ENCODE peak calls at places on chromosomes 16 and 17, in six cellular contexts. J is IMR-90, L is H9, T is neuronal stem cell, W is mesenchymal stem cell, Q is H1. F is an unnamed sample.

GRCh38 chr16:12613131-12613991 is 190.3 kb downstream of the CPPED1 start:
- DNase-seq in T (no peak), W (no peak), J (peak; percentile 39), Q (no peak), L (peak; percentile 76), F (peak; percentile 82)

GRCh38 chr17:32302860-32303649 is 37.4 kb downstream of the RHBDL3 start:
- DNase-seq in J (no peak), L (peak; percentile 92), Q (peak; percentile 70), W (no peak), T (no peak), F (no peak)

GRCh38 chr17:77723909-77724875 is 234.3 kb upstream of the TNRC6C start:
- DNase-seq in T (no peak), Q (peak; percentile 38), J (no peak), W (no peak), L (peak; percentile 25), F (no peak)

GRCh38 chr16:81821422-81822128 is 42.5 kb downstream of the PLCG2 start:
- DNase-seq in L (no peak), J (no peak), W (no peak), T (no peak), Q (no peak), F (no peak)

GRCh38 chr17:41775394-41776226 is 10.9 kb downstream of the JUP start:
- DNase-seq in T (peak; percentile 43), Q (peak; percentile 58), J (no peak), W (no peak), L (peak; percentile 81), F (no peak)

GRCh38 chr16:56956756-56957155 is 5.0 kb upstream of the CETP start:
- DNase-seq in W (no peak), T (no peak), Q (no peak), L (no peak), J (no peak), F (no peak)

GRCh38 chr16:88719267-88719932 is 13.1 kb downstream of the CTU2 start:
- DNase-seq in Q (no peak), L (no peak), J (no peak), T (no peak), W (no peak), F (no peak)

GRCh38 chr16:50315346-50315997 is 49.1 kb downstream of the ADCY7 start:
- DNase-seq in J (no peak), L (no peak), W (no peak), T (no peak), Q (no peak), F (no peak)

GRCh38 chr16:22141746-22142145 is 20.6 kb upstream of the SDR42E2 start:
- DNase-seq in Q (peak; percentile 59), L (peak; percentile 61), T (no peak), W (peak; percentile 19), J (peak; percentile 7), F (no peak)

GRCh38 chr17:45639297-45639849 is 144.7 kb upstream of the CRHR1 start:
- DNase-seq in Q (no peak), T (no peak), J (no peak), L (no peak), W (no peak), F (no peak)

GRCh38 chr17:80145076-80146075 is 1.6 kb downstream of the EIF4A3 start:
- DNase-seq in T (no peak), W (no peak), J (peak; percentile 5), L (no peak), Q (no peak), F (no peak)

GRCh38 chr17:16915752-16916556 is 56.0 kb downstream of the TNFRSF13B start:
- DNase-seq in J (peak; percentile 16), T (no peak), L (peak; percentile 93), Q (peak; percentile 82), W (peak; percentile 41), F (peak; percentile 22)

GRCh38 chr16:10989494-10989893 is 45.1 kb downstream of the CLEC16A start:
- DNase-seq in Q (no peak), J (no peak), W (no peak), T (no peak), L (no peak), F (no peak)

GRCh38 chr16:12436201-12436657 is 367.5 kb downstream of the CPPED1 start:
- DNase-seq in Q (peak; percentile 74), L (peak; percentile 70), J (no peak), W (no peak), T (peak; percentile 12), F (no peak)

GRCh38 chr16:65463652-65464260 is 341.9 kb upstream of the CDH11 start:
- DNase-seq in L (no peak), W (no peak), J (no peak), Q (no peak), T (no peak), F (no peak)

GRCh38 chr16:30949655-30950515 is 1.0 kb downstream of the ORAI3 start:
- DNase-seq in Q (peak; percentile 63), L (peak; percentile 87), W (peak; percentile 92), T (no peak), J (peak; percentile 80), F (peak; percentile 97)

GRCh38 chr17:63550816-63551639 is 751 bp downstream of the DCAF7 start:
- DNase-seq in Q (peak; percentile 51), L (peak; percentile 69), T (peak; percentile 48), W (peak; percentile 76), J (peak; percentile 29), F (peak; percentile 22)

GRCh38 chr17:54900457-54901229 is at the start of gene TOM1L1:
- DNase-seq in T (peak; percentile 69), Q (peak; percentile 84), J (peak; percentile 46), W (peak; percentile 79), L (peak; percentile 94), F (peak; percentile 55)

GRCh38 chr16:25223964-25224363 is 7.2 kb downstream of the AQP8 start:
- DNase-seq in L (no peak), W (no peak), Q (no peak), T (no peak), J (no peak), F (no peak)

GRCh38 chr17:21303441-21304065 is 19.0 kb downstream of the MAP2K3 start:
- DNase-seq in T (no peak), L (no peak), Q (no peak), W (no peak), J (no peak), F (no peak)

GRCh38 chr17:3582921-3583320 is 25.3 kb upstream of the TRPV3 start:
- DNase-seq in Q (no peak), W (no peak), T (no peak), L (no peak), J (no peak), F (no peak)

GRCh38 chr17:10879110-10879509 is 41.2 kb upstream of the PIRT start:
- DNase-seq in J (no peak), T (peak; percentile 18), Q (peak; percentile 67), L (peak; percentile 68), W (no peak), F (peak; percentile 41)

GRCh38 chr16:23182675-23183485 is at the start of gene SCNN1G:
- DNase-seq in W (no peak), Q (no peak), J (no peak), L (peak; percentile 42), T (peak; percentile 17), F (peak; percentile 6)

GRCh38 chr17:7192271-7192937 is 13.2 kb upstream of the ASGR1 start:
- DNase-seq in W (no peak), T (no peak), Q (no peak), J (no peak), L (peak; percentile 28), F (no peak)

GRCh38 chr16:19410435-19411153 is 7.1 kb upstream of the TMC5 start:
- DNase-seq in L (peak; percentile 80), T (peak; percentile 43), J (no peak), Q (peak; percentile 84), W (no peak), F (peak; percentile 88)

DNA sequence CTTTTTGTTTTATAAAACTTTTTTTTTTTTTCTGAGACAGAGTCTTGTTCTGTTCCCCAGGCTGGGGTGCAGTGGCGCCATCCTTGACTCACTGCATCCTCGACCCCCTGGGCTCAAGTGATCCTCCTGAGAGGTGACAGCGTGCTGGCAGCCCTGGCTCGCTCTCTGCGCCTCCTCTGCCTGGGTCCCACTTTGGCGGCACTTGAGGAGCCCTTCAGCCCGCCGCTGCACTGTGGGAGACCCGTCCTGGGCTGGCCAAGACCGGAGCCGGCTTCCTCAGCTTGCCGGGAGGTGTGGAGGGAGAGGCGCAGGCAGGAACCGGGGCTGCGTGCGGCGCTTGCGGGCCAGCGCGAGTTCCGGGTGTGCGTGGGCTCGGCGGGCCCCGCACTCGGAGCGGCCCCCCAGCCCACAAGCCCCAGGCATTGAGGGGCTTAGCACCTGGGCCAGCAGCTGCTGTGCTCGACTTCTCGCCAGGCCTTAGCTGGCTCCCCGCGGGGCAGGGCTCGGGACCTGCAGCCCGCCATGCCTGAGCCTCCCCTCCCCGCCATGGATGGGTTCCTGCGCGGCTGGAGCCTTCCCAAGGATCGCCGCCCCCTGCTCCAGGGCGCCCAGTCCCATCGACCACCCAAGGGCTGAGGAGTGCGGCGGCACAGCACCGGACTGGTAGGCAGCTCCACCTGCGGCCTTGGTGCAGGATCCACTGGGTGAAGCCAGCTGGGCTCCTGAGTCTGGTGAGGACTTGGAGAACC is 49.6 kb upstream of the HELZ start:
- DNase-seq in T (no peak), L (peak; percentile 54), W (no peak), Q (no peak), J (no peak), F (no peak)
- H4K91ac ChIP-seq in T (no peak overlapping the region), L (no peak overlapping the region), W (no peak overlapping the region), Q (no peak overlapping the region), J (no peak overlapping the region), F (no peak overlapping the region)

DNA sequence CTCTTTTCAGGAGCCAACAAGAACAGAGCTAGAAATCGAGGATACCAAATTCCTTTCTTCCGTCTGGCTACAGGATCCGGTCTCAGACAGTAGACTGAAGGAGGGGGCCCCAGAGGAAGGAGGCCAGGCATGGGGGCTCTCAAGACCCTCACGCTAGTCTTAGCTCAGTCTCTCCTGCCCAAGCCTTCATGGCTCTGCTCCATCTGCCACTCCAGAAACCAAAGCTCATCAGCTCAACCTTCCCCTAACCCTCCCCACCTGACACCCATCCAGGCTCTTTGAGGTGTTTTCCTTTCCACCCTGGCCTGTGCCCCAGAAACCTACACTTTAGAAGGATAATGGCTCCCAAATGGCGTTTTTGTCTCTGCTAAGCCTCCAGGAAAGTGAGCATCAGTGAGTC is 6.2 kb upstream of the TMEM92 start:
- DNase-seq in Q (no peak), J (no peak), W (no peak), T (no peak), L (peak; percentile 14), F (no peak)
- H3K4me1 ChIP-seq in Q (peaks cover 15% of the 10 kb centered on the region), J (peaks cover 79% of the 10 kb centered on the region), W (peaks cover 79% of the 10 kb centered on the region), T (peaks cover 22% of the 10 kb centered on the region), L (peaks cover 2% of the 10 kb centered on the region), F (peaks cover 11% of the 10 kb centered on the region)

GRCh38 chr17:82400206-82400605 is 17.9 kb upstream of the HEXD start:
- DNase-seq in W (no peak), J (peak; percentile 5), Q (no peak), T (no peak), L (no peak), F (no peak)
- H4K91ac ChIP-seq in W (no peak overlapping the region), J (no peak overlapping the region), Q (no peak overlapping the region), T (no peak overlapping the region), L (no peak overlapping the region), F (no peak overlapping the region)

DNA sequence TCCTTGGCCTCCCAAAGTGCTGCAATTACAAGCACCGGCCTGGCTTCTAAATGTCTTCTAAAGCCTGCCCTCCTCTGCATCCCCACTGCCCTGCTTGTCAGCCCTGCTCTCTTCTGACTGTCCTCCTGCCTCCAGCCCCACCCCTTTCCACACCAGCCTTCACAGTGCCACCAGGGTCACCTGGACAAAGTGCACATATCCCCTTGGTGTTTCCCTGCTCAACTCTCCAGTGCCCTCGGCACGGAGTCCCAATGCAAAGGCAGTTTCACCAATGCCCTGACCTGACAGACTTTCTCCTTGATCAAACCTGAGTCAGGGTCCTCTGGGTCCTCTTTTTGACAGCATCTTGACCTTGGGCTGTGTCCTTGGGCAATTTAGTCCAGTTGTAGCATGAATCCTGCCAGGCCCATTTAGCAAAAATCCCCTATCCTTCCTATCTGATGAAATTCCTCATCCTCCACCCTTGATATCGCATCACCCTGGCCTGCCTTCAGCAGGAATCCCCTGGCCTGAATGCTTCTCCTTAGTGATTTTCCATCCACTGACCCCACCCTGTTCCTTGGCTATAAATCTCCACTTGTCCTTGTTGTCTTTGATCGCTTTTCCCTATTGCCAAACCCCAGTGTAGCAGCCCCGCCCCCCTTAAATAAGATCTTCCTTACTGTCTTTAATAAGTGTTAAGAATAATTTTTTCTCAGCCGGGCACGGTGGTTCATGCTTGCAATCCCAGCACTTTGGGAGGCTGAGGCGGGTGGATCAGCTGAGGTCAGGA is 42.7 kb upstream of the ETV4 start:
- DNase-seq in W (no peak), Q (no peak), L (no peak), J (no peak), T (no peak), F (no peak)
- H3K4me1 ChIP-seq in W (peaks cover 9% of the 10 kb centered on the region), Q (no peaks in the 10 kb centered on the region), L (no peaks in the 10 kb centered on the region), J (peaks cover 18% of the 10 kb centered on the region), T (no peaks in the 10 kb centered on the region), F (peaks cover 22% of the 10 kb centered on the region)